ENCODE peak calls at places on chromosomes 2 and 18, in seven cellular contexts. Q is T-helper 9 cell; R is nephron progenitor cell; X is GM12892; H is activated effector memory CD4-positive, alpha-beta T cell treated with Interleukin-2 at 50 U/mL for 16 hours; J is germinal center; U is stimulated activated CD8-positive, alpha-beta memory T cell treated with anti-CD3 and anti-CD28 coated beads, Interleukin-2, amount 100 ng/mL, for 48 hours. W is an unnamed sample.

GRCh38 chr2:187364696-187365095 is 83.4 kb downstream of the CALCRL start:
- DNase-seq in Q (no peak), R (no peak), X (no peak), H (no peak), J (no peak), U (no peak), W (no peak)

GRCh38 chr18:31965331-31965970 is 22.5 kb upstream of the TRAPPC8 start:
- DNase-seq in Q (no peak), R (no peak), X (no peak), H (no peak), J (no peak), U (no peak), W (peak; percentile 47)

GRCh38 chr18:30016179-30016578 is 1026.4 kb downstream of the DSC3 start:
- DNase-seq in Q (no peak), R (no peak), X (no peak), H (no peak), J (no peak), U (no peak), W (no peak)

GRCh38 chr2:26720322-26721166 is 28.0 kb downstream of the KCNK3 start:
- DNase-seq in Q (no peak), R (no peak), X (no peak), H (no peak), J (no peak), U (no peak), W (no peak)

GRCh38 chr18:27695509-27695908 is 481.4 kb downstream of the CDH2 start:
- DNase-seq in Q (no peak), R (no peak), X (no peak), H (no peak), J (no peak), U (no peak), W (no peak)

GRCh38 chr2:33322099-33322498 is 154.3 kb upstream of the RASGRP3 start:
- DNase-seq in Q (no peak), R (no peak), X (no peak), H (no peak), J (no peak), U (no peak), W (no peak)

GRCh38 chr2:8997108-8997507 is 6.4 kb downstream of the MBOAT2 start:
- DNase-seq in Q (no peak), R (no peak), X (no peak), H (no peak), J (no peak), U (no peak), W (no peak)

GRCh38 chr18:74299746-74300145 is 8.0 kb upstream of the CYB5A start:
- DNase-seq in Q (no peak), R (no peak), X (no peak), H (no peak), J (no peak), U (no peak), W (no peak)

GRCh38 chr2:232592687-232593407 is 40.6 kb upstream of the EFHD1 start:
- DNase-seq in Q (no peak), R (no peak), X (no peak), H (no peak), J (no peak), U (no peak), W (no peak)

GRCh38 chr2:224038049-224038829 is 847 bp downstream of the SERPINE2 start:
- DNase-seq in Q (no peak), R (peak; percentile 66), X (peak; percentile 31), H (no peak), J (peak; percentile 34), U (peak; percentile 42), W (no peak)

GRCh38 chr2:48755473-48755872 is at the start of gene LHCGR:
- DNase-seq in Q (no peak), R (peak; percentile 58), X (no peak), H (no peak), J (no peak), U (no peak), W (no peak)

GRCh38 chr18:57585421-57585820 is 1.1 kb downstream of the FECH start:
- DNase-seq in Q (no peak), R (no peak), X (no peak), H (no peak), J (no peak), U (no peak), W (no peak)

GRCh38 chr2:25819597-25820039 is 58.7 kb downstream of the ASXL2 start:
- DNase-seq in Q (no peak), R (no peak), X (no peak), H (no peak), J (no peak), U (no peak), W (no peak)